ENCODE peak calls at places on chromosomes 3 and 15, in seven cellular contexts. H is fibroblast of gingiva, R is ecto neural progenitor cell, A is neuronal stem cell, V is omental fat pad, F is endothelial cell, G is germinal center. Q is an unnamed sample.

GRCh38 chr3:136070334-136070733 is 104.8 kb downstream of the PPP2R3A start:
- DNase-seq in R (no peak), A (no peak), V (no peak), H (peak; percentile 29), F (no peak), G (no peak), Q (no peak)

GRCh38 chr3:84958495-84959469 is at the start of gene CADM2:
- DNase-seq in F (peak; percentile 89), A (peak; percentile 94), H (peak; percentile 59), R (peak; percentile 97), G (peak; percentile 87), V (peak; percentile 68), Q (no peak)

GRCh38 chr3:149174901-149175300 is 45.5 kb downstream of the HPS3 start:
- DNase-seq in V (no peak), F (no peak), A (no peak), G (no peak), H (peak; percentile 54), R (no peak), Q (no peak)

GRCh38 chr3:161555367-161555766 is 58.8 kb downstream of the OTOL1 start:
- DNase-seq in G (no peak), A (no peak), F (no peak), H (no peak), R (no peak), V (no peak), Q (no peak)

GRCh38 chr15:74866090-74866489 is 7.1 kb downstream of the SCAMP2 start:
- DNase-seq in F (no peak), G (no peak), H (peak; percentile 33), A (no peak), V (no peak), R (no peak), Q (no peak)

GRCh38 chr15:29470794-29471193 is 201.2 kb upstream of the NSMCE3 start:
- DNase-seq in R (no peak), V (no peak), H (no peak), A (no peak), G (no peak), F (no peak), Q (no peak)

GRCh38 chr3:41363830-41364523 is 164.7 kb downstream of the CTNNB1 start:
- DNase-seq in A (peak; percentile 15), H (no peak), G (no peak), R (no peak), F (no peak), V (no peak), Q (no peak)

GRCh38 chr3:107643038-107643883 is 120.5 kb downstream of the BBX start:
- DNase-seq in F (no peak), G (no peak), H (peak; percentile 13), V (no peak), A (no peak), R (no peak), Q (peak; percentile 35)

Q was measured in OCI-LY7.